ENCODE peak calls at places on chromosomes 1 and 21, in seven cellular contexts. T is K562, N is SK-N-SH, Z is ovary, V is upper lobe of left lung, P is tibial nerve, R is A549. I is an unnamed sample.

GRCh38 chr1:206784471-206784903 is 12.2 kb upstream of the IL10 start:
- DNase-seq in T (no peak), N (no peak), Z (no peak), V (peak; percentile 82), P (no peak), R (no peak), I (peak; percentile 41)

GRCh38 chr1:192521734-192522133 is 53.8 kb upstream of the RGS1 start:
- DNase-seq in T (no peak), N (no peak), Z (no peak), V (no peak), P (no peak), R (no peak), I (no peak)

GRCh38 chr1:192485692-192486436 is 89.7 kb upstream of the RGS1 start:
- DNase-seq in T (no peak), N (no peak), Z (peak; percentile 63), V (no peak), P (peak; percentile 68), R (peak; percentile 75), I (peak; percentile 75)

GRCh38 chr1:73106931-73107330 is 824.6 kb upstream of the NEGR1 start:
- DNase-seq in T (no peak), N (no peak), Z (no peak), V (no peak), P (no peak), R (no peak), I (no peak)

GRCh38 chr1:5634893-5635292 is 357.3 kb downstream of the NPHP4 start:
- DNase-seq in T (no peak), N (no peak), Z (no peak), V (no peak), P (no peak), R (no peak), I (no peak)

GRCh38 chr1:48524892-48525467 is 53.0 kb upstream of the SPATA6 start:
- DNase-seq in T (no peak), N (no peak), Z (no peak), V (no peak), P (no peak), R (no peak), I (no peak)

GRCh38 chr1:178031856-178032320 is 62.0 kb upstream of the RASAL2 start:
- DNase-seq in T (peak; percentile 82), N (peak; percentile 81), Z (peak; percentile 87), V (no peak), P (peak; percentile 87), R (peak; percentile 83), I (peak; percentile 92)

GRCh38 chr1:20187103-20187812 is 940 bp upstream of the PLA2G2C start:
- DNase-seq in T (no peak), N (no peak), Z (no peak), V (no peak), P (no peak), R (no peak), I (peak; percentile 78)

GRCh38 chr1:206635983-206636354 is 633 bp downstream of the DYRK3 start:
- DNase-seq in T (no peak), N (no peak), Z (no peak), V (no peak), P (no peak), R (no peak), I (no peak)

GRCh38 chr21:29316806-29317205 is 18.1 kb downstream of the BACH1 start:
- DNase-seq in T (peak; percentile 53), N (no peak), Z (no peak), V (no peak), P (no peak), R (no peak), I (no peak)

GRCh38 chr1:83905315-83905907 is 93.5 kb downstream of the TTLL7 start:
- DNase-seq in T (peak; percentile 26), N (peak; percentile 7), Z (no peak), V (no peak), P (no peak), R (no peak), I (no peak)

GRCh38 chr1:169201084-169201619 is 94.7 kb downstream of the ATP1B1 start:
- DNase-seq in T (no peak), N (no peak), Z (no peak), V (no peak), P (no peak), R (no peak), I (no peak)

GRCh38 chr1:25478633-25479032 is 47.9 kb downstream of the MACO1 start:
- DNase-seq in T (no peak), N (no peak), Z (no peak), V (no peak), P (no peak), R (no peak), I (no peak)

GRCh38 chr1:204791453-204792366 is 79.0 kb upstream of the NFASC start:
- DNase-seq in T (peak; percentile 85), N (peak; percentile 75), Z (peak; percentile 66), V (no peak), P (peak; percentile 18), R (peak; percentile 79), I (peak; percentile 78)

GRCh38 chr1:1318131-1318652 is 6.3 kb downstream of the INTS11 start:
- DNase-seq in T (no peak), N (no peak), Z (peak; percentile 95), V (no peak), P (peak; percentile 78), R (peak; percentile 77), I (peak; percentile 86)

GRCh38 chr1:23150742-23151141 is 17.9 kb downstream of the LUZP1 start:
- DNase-seq in T (no peak), N (no peak), Z (no peak), V (no peak), P (no peak), R (no peak), I (no peak)

GRCh38 chr1:162697140-162697895 is 65.1 kb downstream of the DDR2 start:
- DNase-seq in T (no peak), N (no peak), Z (no peak), V (no peak), P (no peak), R (no peak), I (no peak)

GRCh38 chr1:205492201-205492667 is 12.2 kb upstream of the CDK18 start:
- DNase-seq in T (no peak), N (no peak), Z (no peak), V (no peak), P (no peak), R (no peak), I (no peak)

GRCh38 chr1:235513495-235514366 is 9.5 kb upstream of the B3GALNT2 start:
- DNase-seq in T (peak; percentile 54), N (peak; percentile 55), Z (no peak), V (no peak), P (no peak), R (peak; percentile 74), I (no peak)

GRCh38 chr1:213244664-213245091 is 193.6 kb downstream of the RPS6KC1 start:
- DNase-seq in T (peak; percentile 58), N (peak; percentile 16), Z (no peak), V (no peak), P (no peak), R (peak; percentile 49), I (no peak)

GRCh38 chr1:58290685-58291372 is 255.7 kb downstream of the OMA1 start:
- DNase-seq in T (no peak), N (no peak), Z (no peak), V (no peak), P (no peak), R (no peak), I (no peak)

GRCh38 chr1:222641269-222641948 is 23.5 kb downstream of the MIA3 start:
- DNase-seq in T (no peak), N (no peak), Z (no peak), V (no peak), P (no peak), R (no peak), I (no peak)

GRCh38 chr1:118459871-118460270 is 274.8 kb upstream of the SPAG17 start:
- DNase-seq in T (no peak), N (no peak), Z (no peak), V (no peak), P (no peak), R (no peak), I (no peak)

GRCh38 chr1:118461154-118461553 is 276.1 kb upstream of the SPAG17 start:
- DNase-seq in T (no peak), N (no peak), Z (no peak), V (no peak), P (no peak), R (no peak), I (no peak)
- TF ChIP-seq CTCF in T (no peak), N (peak; percentile 14), Z (no peak), V (peak; percentile 24), P (no peak), R (no peak), I (no peak)

DNA sequence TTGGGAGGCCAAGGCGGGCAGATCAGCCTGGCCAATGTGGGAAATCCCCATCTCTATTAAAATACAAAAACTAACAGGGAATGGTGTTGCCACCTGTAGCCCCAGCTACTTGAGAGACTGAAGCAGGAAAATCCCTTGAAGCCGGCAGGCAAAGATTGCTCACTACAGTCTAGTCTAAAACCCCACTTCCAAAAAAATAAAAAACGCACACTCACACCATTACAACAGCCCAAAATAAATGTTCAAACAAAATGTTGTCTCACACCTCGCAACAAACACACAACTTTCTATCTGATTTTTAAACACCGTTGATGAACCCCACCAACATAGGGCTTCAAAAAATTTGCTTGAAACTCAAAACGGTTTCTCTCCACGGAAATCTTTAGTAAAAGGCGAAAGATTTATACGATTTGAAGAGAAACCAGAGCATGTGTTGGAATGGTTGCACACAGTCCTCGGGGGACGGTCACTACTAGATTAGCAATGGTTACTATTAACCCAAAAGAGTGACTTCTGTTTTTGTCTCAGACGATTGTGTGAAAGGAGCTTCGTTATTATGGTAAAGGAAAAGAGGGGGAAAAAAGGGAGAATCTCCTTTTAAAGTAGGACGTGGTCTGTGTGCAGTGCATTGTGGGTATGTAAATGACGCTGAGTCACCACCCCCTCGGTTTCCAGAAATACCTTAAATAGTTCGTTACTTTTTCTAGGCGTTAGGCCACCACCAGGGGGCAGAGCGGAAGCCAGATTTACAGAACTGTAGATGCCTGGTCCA is at the start of gene RNU5D-1:
- DNase-seq in T (peak; percentile 93), N (peak; percentile 89), Z (peak; percentile 95), V (no peak), P (peak; percentile 93), R (peak; percentile 94), I (peak; percentile 95)
- TF ChIP-seq EP300 in T (peak; percentile 80), N (peak; percentile 51), Z (no peak), V (no peak), P (peak; percentile 98), R (no peak), I (no peak)

GRCh38 chr1:209427811-209428210 is 155.7 kb upstream of the CAMK1G start:
- DNase-seq in T (no peak), N (no peak), Z (no peak), V (no peak), P (no peak), R (no peak), I (no peak)
- H3K4me1 ChIP-seq in T (no peaks in the 10 kb centered on the region), N (no peaks in the 10 kb centered on the region), Z (no peaks in the 10 kb centered on the region), V (no peaks in the 10 kb centered on the region), P (no peaks in the 10 kb centered on the region), R (no peaks in the 10 kb centered on the region), I (no peaks in the 10 kb centered on the region)

DNA sequence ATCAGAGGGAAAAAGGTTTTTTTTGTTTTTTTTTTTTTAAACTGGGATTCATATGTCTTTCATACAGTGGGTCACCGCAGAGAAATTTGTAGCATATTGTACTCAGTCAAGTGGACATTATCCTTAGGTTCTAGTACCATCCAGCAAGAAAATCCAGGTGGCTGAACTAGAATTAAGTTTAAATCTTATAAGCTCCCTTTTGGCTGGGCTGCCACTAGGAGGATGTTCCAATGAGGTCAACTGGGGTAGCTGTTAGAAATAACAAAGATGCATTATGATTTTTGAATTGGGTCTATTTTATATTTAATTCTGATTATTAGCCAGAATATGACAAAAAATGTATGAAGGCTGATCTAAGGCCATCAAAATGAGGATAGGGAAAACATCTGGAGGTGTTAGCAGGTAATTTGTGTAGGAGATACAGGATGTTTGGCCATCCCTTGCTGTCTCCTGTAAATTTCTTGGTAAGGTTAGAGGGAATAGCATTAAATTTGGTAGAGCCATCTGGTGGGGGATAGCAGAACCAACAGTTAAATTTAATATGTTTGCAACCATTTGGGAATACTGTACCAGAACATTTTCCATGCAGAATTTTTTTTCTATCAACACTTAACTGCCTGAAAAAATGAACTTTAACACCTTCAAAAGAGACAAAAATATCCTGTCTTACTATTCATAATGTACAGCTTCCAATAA is 568.5 kb upstream of the B3GALT2 start:
- DNase-seq in T (no peak), N (no peak), Z (no peak), V (no peak), P (no peak), R (peak; percentile 4), I (no peak)
- TF ChIP-seq CTCF in T (no peak), N (peak; percentile 17), Z (no peak), V (no peak), P (no peak), R (no peak), I (no peak)